ENCODE peak calls at places on chromosomes 3 and 15, in five cellular contexts. V is fibroblast of lung; J is small intestine; Z is cardiac muscle cell; R is CD8-positive, alpha-beta memory T cell. M is an unnamed sample. For H3K27me3 and H3K4me1, the result is how much of the 10 kb centered on the place peaks cover.

GRCh38 chr15:78709263-78709882 is 68.4 kb upstream of the CHRNB4 start:
- DNase-seq in J (peak), R (peak), V (peak), Z (peak), M (peak)

GRCh38 chr3:71510485-71510884 is 73.0 kb downstream of the FOXP1 start:
- DNase-seq in J (no peak), V (peak), R (no peak), Z (peak), M (no peak)

GRCh38 chr3:194003128-194004057 is 132.6 kb upstream of the HES1 start:
- DNase-seq in V (peak), J (peak), R (no peak), Z (peak), M (no peak)

GRCh38 chr3:95327478-95327877 is 1264.6 kb downstream of the NSUN3 start:
- DNase-seq in J (no peak), Z (no peak), V (no peak), R (no peak), M (no peak)

GRCh38 chr3:28850186-28850585 is 430.7 kb upstream of the RBMS3 start:
- DNase-seq in R (no peak), J (no peak), V (no peak), Z (peak), M (no peak)

GRCh38 chr3:189477614-189478013 is 153.6 kb upstream of the TP63 start:
- DNase-seq in V (no peak), Z (no peak), R (no peak), J (no peak), M (no peak)

GRCh38 chr15:85440451-85440850 is 60.0 kb downstream of the AKAP13 start:
- DNase-seq in Z (no peak), R (no peak), J (no peak), V (no peak), M (no peak)

GRCh38 chr3:125141596-125142417 is 70.7 kb downstream of the SLC12A8 start:
- DNase-seq in R (peak), V (peak), J (peak), Z (peak), M (peak)

GRCh38 chr15:39730552-39730951 is 52.1 kb downstream of the FSIP1 start:
- DNase-seq in Z (no peak), R (no peak), J (no peak), V (no peak), M (no peak)

DNA sequence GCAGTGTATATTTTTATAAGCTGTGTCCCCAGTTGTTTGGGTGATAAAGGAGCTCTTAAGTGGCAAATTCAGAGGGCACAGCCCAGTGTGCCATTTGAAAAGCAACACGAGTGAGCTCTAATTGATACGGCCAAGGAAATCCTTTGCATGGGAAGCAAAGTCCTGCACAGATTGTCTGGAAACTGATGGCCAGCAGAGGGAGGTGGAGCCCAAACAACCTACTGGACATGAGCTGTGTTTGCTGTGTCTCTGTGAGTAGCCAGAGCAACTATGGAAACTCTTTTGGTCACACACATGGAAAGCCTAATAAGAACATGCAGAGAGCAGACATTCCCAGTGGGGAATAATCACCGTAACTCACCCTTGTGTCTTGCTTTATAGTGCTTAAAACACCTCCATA is 24.4 kb downstream of the ONECUT1 start:
- DNase-seq in R (no peak), J (no peak), V (no peak), Z (peak), M (no peak)
- H3K27me3 ChIP-seq in R (under half), J (under half), V (under half), Z (under half), M (under half)

GRCh38 chr3:150436161-150436560 is 28.1 kb downstream of the TSC22D2 start:
- DNase-seq in J (no peak), R (no peak), V (no peak), Z (no peak), M (no peak)

GRCh38 chr3:150430272-150430671 is 22.2 kb downstream of the TSC22D2 start:
- DNase-seq in V (no peak), R (no peak), J (no peak), Z (no peak), M (no peak)

GRCh38 chr3:150429767-150430166 is 21.7 kb downstream of the TSC22D2 start:
- DNase-seq in R (no peak), V (no peak), Z (no peak), J (no peak), M (no peak)

GRCh38 chr3:150434263-150434662 is 26.2 kb downstream of the TSC22D2 start:
- DNase-seq in R (no peak), V (no peak), J (no peak), Z (no peak), M (no peak)

GRCh38 chr3:150433347-150433746 is 25.2 kb downstream of the TSC22D2 start:
- DNase-seq in J (no peak), V (no peak), Z (no peak), R (no peak), M (no peak)
- H3K4me1 ChIP-seq in J (under half), V (under half), Z (under half), R (under half), M (under half)

DNA sequence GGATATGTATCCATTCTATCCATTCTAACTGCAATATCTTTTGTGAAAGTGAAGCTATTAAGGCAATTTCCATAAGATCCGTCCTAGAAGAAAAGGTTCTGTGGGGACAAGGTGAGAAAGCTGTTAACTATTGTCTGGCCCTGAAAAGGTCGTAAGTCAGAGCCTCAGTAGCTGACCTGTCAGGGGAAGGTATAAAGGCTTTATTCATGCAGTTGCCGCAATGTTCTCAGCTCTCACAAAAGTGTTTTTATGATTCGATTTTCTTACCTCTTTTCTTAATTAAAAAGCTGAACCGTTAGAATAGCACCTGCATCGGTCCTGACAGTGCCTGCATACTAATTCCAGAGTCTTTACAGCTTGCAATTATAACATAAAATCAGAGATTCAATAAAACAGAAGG is 24.7 kb downstream of the ZIC4 start:
- DNase-seq in R (no peak), V (no peak), Z (no peak), J (no peak), M (no peak)
- H3K27me3 ChIP-seq in R (under half), V (half or more), Z (half or more), J (under half), M (half or more)

GRCh38 chr15:88655780-88656488 is 17.1 kb downstream of the ISG20 start:
- DNase-seq in V (no peak), Z (no peak), J (no peak), R (no peak), M (no peak)
- H3K4me1 ChIP-seq in V (under half), Z (under half), J (under half), R (half or more), M (half or more)